ENCODE peak calls at places on chromosomes 16 and 17, in four cellular contexts. P, B, K and A are unnamed samples.

GRCh38 chr16:17989255-17989654 is 347.3 kb downstream of the NPIPA8 start:
- DNase-seq in K (no peak), B (no peak), P (no peak), A (no peak)

GRCh38 chr16:81505011-81505660 is 60.5 kb downstream of the CMIP start:
- DNase-seq in K (no peak), P (no peak), B (no peak), A (no peak)

GRCh38 chr16:27721548-27722265 is 171.8 kb downstream of the KATNIP start:
- DNase-seq in P (no peak), B (no peak), K (no peak), A (no peak)

GRCh38 chr17:75457047-75457654 is 716 bp downstream of the TMEM94 start:
- DNase-seq in B (peak; percentile 29), K (no peak), P (peak; percentile 65), A (no peak)

GRCh38 chr16:81480856-81481821 is 36.5 kb downstream of the CMIP start:
- DNase-seq in K (no peak), B (no peak), P (peak; percentile 77), A (peak; percentile 72)

GRCh38 chr17:55722742-55723487 is at the start of gene TMEM100:
- DNase-seq in B (peak; percentile 78), P (peak; percentile 59), K (no peak), A (no peak)

GRCh38 chr16:48054881-48055601 is 100.8 kb downstream of the ABCC12 start:
- DNase-seq in B (peak; percentile 65), K (no peak), P (peak; percentile 63), A (no peak)

GRCh38 chr16:8199390-8199789 is 390.9 kb downstream of the TMEM114 start:
- DNase-seq in B (no peak), P (no peak), K (no peak), A (no peak)

GRCh38 chr17:49588312-49588711 is 12.6 kb downstream of the NXPH3 start:
- DNase-seq in K (no peak), P (no peak), B (no peak), A (no peak)

GRCh38 chr17:752002-752619 is at the start of gene GEMIN4:
- DNase-seq in B (peak; percentile 87), K (peak; percentile 94), P (peak; percentile 86), A (peak; percentile 97)

GRCh38 chr16:74725641-74726040 is 25.0 kb upstream of the MLKL start:
- DNase-seq in K (no peak), B (no peak), P (no peak), A (no peak)

GRCh38 chr16:54715011-54715410 is 215.7 kb upstream of the IRX5 start:
- DNase-seq in P (no peak), B (no peak), K (no peak), A (no peak)

GRCh38 chr17:41013606-41014005 is 4.7 kb upstream of the KRTAP3-1 start:
- DNase-seq in P (peak; percentile 51), B (no peak), K (no peak), A (no peak)